ENCODE peak calls at places on chromosome 6, in seven cellular contexts. B is mucosa of descending colon, E is aorta, K is neuronal stem cell, Z is H9, M is neural progenitor cell, D is foreskin keratinocyte. S is an unnamed sample.
A peak's percentile ranks its signal among the peaks of the same experiment; 100 is the strongest.

GRCh38 chr6:157527471-157527907 is 146.5 kb downstream of the ZDHHC14 start:
- DNase-seq in B (no peak), Z (no peak), D (no peak), K (no peak), E (no peak), M (no peak), S (no peak)

GRCh38 chr6:75775219-75775618 is 26.2 kb downstream of the MYO6 start:
- DNase-seq in K (no peak), M (no peak), E (no peak), B (no peak), Z (no peak), D (no peak), S (peak; percentile 54)

GRCh38 chr6:3664641-3665041 is 86.9 kb downstream of the PXDC1 start:
- DNase-seq in D (no peak), M (no peak), E (no peak), B (no peak), Z (no peak), K (no peak), S (no peak)

GRCh38 chr6:54618597-54618996 is 228.0 kb upstream of the FAM83B start:
- DNase-seq in D (no peak), K (no peak), Z (no peak), B (no peak), E (no peak), M (no peak), S (no peak)

GRCh38 chr6:30744054-30744805 is at the start of gene IER3:
- DNase-seq in B (peak; percentile 93), E (peak; percentile 94), K (peak; percentile 70), Z (peak; percentile 93), M (peak; percentile 88), D (peak; percentile 90), S (peak; percentile 53)

GRCh38 chr6:92446052-92446451 is 973.3 kb downstream of the EPHA7 start:
- DNase-seq in D (no peak), M (no peak), B (no peak), K (no peak), Z (no peak), E (no peak), S (no peak)

GRCh38 chr6:170410241-170410640 is 103.7 kb downstream of the FAM120B start:
- DNase-seq in Z (no peak), M (no peak), B (no peak), E (no peak), D (no peak), K (no peak), S (no peak)

GRCh38 chr6:31175961-31176360 is 5.5 kb upstream of the POU5F1 start:
- DNase-seq in K (no peak), E (no peak), D (no peak), B (no peak), M (no peak), Z (no peak), S (no peak)

GRCh38 chr6:89297695-89298351 is 17.3 kb downstream of the GABRR2 start:
- DNase-seq in M (peak; percentile 47), B (peak; percentile 31), E (peak; percentile 82), D (peak; percentile 93), K (no peak), Z (no peak), S (no peak)

GRCh38 chr6:17385660-17386059 is 7.7 kb upstream of the CAP2 start:
- DNase-seq in M (no peak), D (peak; percentile 67), K (no peak), E (no peak), B (no peak), Z (no peak), S (no peak)

GRCh38 chr6:164477126-164477525 is 832.3 kb downstream of the C6orf118 start:
- DNase-seq in B (no peak), E (no peak), K (no peak), M (no peak), Z (no peak), D (no peak), S (no peak)

GRCh38 chr6:155813548-155813947 is 357.9 kb upstream of the NOX3 start:
- DNase-seq in D (no peak), K (no peak), B (no peak), M (no peak), E (no peak), Z (no peak), S (no peak)

GRCh38 chr6:73710470-73710869 is 14.5 kb downstream of the CD109 start:
- DNase-seq in K (no peak), Z (no peak), B (no peak), D (peak; percentile 77), M (no peak), E (no peak), S (no peak)

GRCh38 chr6:13116155-13116554 is 212.2 kb downstream of the TBC1D7 start:
- DNase-seq in M (no peak), E (no peak), Z (no peak), K (no peak), B (no peak), D (no peak), S (no peak)

GRCh38 chr6:73704260-73704659 is 8.3 kb downstream of the CD109 start:
- DNase-seq in E (no peak), M (no peak), D (peak; percentile 100), K (no peak), B (no peak), Z (no peak), S (no peak)

GRCh38 chr6:137734005-137734874 is 132.8 kb upstream of the TNFAIP3 start:
- DNase-seq in E (no peak), K (no peak), M (no peak), D (no peak), Z (no peak), B (no peak), S (no peak)

GRCh38 chr6:121645100-121645745 is 209.8 kb downstream of the GJA1 start:
- DNase-seq in B (no peak), K (no peak), M (no peak), E (no peak), Z (no peak), D (no peak), S (no peak)

GRCh38 chr6:47056832-47057231 is 14.7 kb upstream of the ADGRF1 start:
- DNase-seq in M (no peak), D (no peak), Z (no peak), E (no peak), B (no peak), K (no peak), S (no peak)

GRCh38 chr6:125888989-125889656 is 67.4 kb upstream of the HINT3 start:
- DNase-seq in K (peak; percentile 39), Z (peak; percentile 51), M (peak; percentile 74), B (peak; percentile 55), E (no peak), D (no peak), S (no peak)

GRCh38 chr6:1027109-1027794 is 284.6 kb upstream of the FOXQ1 start:
- DNase-seq in M (no peak), B (no peak), D (peak; percentile 39), Z (no peak), E (no peak), K (no peak), S (no peak)

GRCh38 chr6:156205678-156206077 is 571.5 kb upstream of the ARID1B start:
- DNase-seq in B (no peak), K (no peak), D (no peak), E (no peak), Z (no peak), M (no peak), S (no peak)

GRCh38 chr6:90169328-90169886 is 127.2 kb downstream of the BACH2 start:
- DNase-seq in Z (no peak), K (no peak), D (no peak), E (no peak), B (no peak), M (peak; percentile 53), S (no peak)

GRCh38 chr6:5203571-5203970 is 57.2 kb downstream of the LYRM4 start:
- DNase-seq in B (no peak), Z (no peak), M (no peak), D (no peak), E (no peak), K (no peak), S (no peak)
- H3K4me1 ChIP-seq in B (no peaks in the 10 kb centered on the region), Z (peaks cover 2% of the 10 kb centered on the region), M (peaks cover 57% of the 10 kb centered on the region), D (peaks cover 14% of the 10 kb centered on the region), E (peaks cover 10% of the 10 kb centered on the region), K (peaks cover 49% of the 10 kb centered on the region), S (peaks cover 12% of the 10 kb centered on the region)

GRCh38 chr6:143405381-143406154 is 44.9 kb downstream of the ADAT2 start:
- DNase-seq in M (no peak), E (no peak), B (no peak), D (no peak), K (no peak), Z (no peak), S (no peak)

GRCh38 chr6:143408787-143409162 is 41.7 kb downstream of the ADAT2 start:
- DNase-seq in Z (no peak), E (no peak), K (no peak), B (no peak), M (no peak), D (no peak), S (no peak)

GRCh38 chr6:143408151-143408786 is 42.2 kb downstream of the ADAT2 start:
- DNase-seq in B (no peak), M (no peak), K (no peak), D (no peak), E (no peak), Z (no peak), S (no peak)

GRCh38 chr6:143402721-143403336 is 47.7 kb downstream of the ADAT2 start:
- DNase-seq in E (no peak), K (no peak), D (no peak), Z (no peak), M (no peak), B (no peak), S (no peak)

GRCh38 chr6:143406673-143407072 is 43.8 kb downstream of the ADAT2 start:
- DNase-seq in E (no peak), M (no peak), Z (no peak), D (no peak), B (no peak), K (no peak), S (no peak)
- H3K4me1 ChIP-seq in E (no peaks in the 10 kb centered on the region), M (peaks cover 1% of the 10 kb centered on the region), Z (no peaks in the 10 kb centered on the region), D (peaks cover 37% of the 10 kb centered on the region), B (no peaks in the 10 kb centered on the region), K (peaks cover 2% of the 10 kb centered on the region), S (no peaks in the 10 kb centered on the region)

DNA sequence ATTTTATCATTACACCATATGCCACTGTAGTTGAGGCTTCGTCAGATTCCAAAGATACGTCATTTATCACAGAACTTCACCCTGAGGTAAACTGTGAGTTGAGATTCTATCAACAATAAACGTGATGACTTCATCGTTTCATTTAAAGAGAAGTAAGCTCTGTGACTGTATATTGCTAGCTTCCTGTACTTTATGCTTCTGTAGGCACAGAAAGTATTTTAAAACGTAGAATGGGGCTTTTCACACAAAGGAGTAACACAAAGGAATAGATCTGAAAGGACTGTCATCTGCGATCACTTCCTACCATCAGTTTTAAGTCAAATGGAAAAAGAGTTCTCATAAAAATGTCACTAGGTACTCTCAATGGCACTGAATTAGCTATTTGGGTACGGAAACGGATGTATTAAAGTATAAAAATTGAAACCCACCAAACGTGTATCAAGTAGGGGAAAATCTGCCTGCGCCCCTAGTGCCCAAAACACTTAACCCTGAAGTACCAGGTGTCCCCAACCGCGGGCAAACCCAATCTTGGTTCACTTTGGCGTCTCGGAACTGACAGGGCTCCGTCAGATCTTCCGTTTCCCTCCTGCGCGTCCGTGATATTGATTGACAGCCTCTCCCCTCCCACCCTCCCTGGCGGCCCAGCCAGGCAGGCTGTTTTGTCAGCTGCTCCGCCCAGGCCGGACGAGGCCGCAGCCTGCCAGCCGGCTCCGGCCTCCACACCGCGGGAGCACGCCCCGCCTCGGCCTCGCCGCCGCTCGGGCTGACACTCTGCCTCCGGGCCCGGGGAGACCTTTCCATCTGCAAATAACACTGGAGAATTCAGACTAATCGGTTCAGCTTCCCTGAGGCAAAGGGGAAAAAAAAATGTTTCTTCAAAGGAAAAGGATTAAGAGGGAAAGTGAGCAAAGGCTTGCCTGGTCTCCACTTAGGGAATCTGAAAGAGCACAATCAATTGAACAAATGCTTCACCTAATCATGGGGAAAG is 234.7 kb upstream of the MCHR2 start:
- DNase-seq in E (peak; percentile 82), D (peak; percentile 34), Z (peak; percentile 93), M (peak; percentile 95), B (peak; percentile 80), K (peak; percentile 74), S (peak; percentile 73)
- H3K4me1 ChIP-seq in E (no peaks in the 10 kb centered on the region), D (peaks cover 19% of the 10 kb centered on the region), Z (no peaks in the 10 kb centered on the region), M (peaks cover 19% of the 10 kb centered on the region), B (no peaks in the 10 kb centered on the region), K (peaks cover 5% of the 10 kb centered on the region), S (peaks cover 4% of the 10 kb centered on the region)

GRCh38 chr6:169074551-169074950 is 179.1 kb downstream of the THBS2 start:
- DNase-seq in D (no peak), K (no peak), E (no peak), M (no peak), B (no peak), Z (no peak), S (no peak)
- H3K4me1 ChIP-seq in D (peaks cover 7% of the 10 kb centered on the region), K (no peaks in the 10 kb centered on the region), E (no peaks in the 10 kb centered on the region), M (no peaks in the 10 kb centered on the region), B (no peaks in the 10 kb centered on the region), Z (no peaks in the 10 kb centered on the region), S (no peaks in the 10 kb centered on the region)